ENCODE peak calls at places on chromosomes 5 and 9, in six cellular contexts. S, K, P, U, D and A are unnamed samples.

GRCh38 chr9:130498918-130499698 is 54.3 kb downstream of the ASS1 start:
- DNase-seq in D (no peak), S (no peak), U (no peak), K (no peak), P (peak; percentile 97), A (no peak)

GRCh38 chr5:167049043-167049663 is 1242.3 kb upstream of the WWC1 start:
- DNase-seq in U (peak; percentile 20), S (no peak), P (peak; percentile 21), K (peak; percentile 44), D (peak; percentile 9), A (peak; percentile 52)

GRCh38 chr5:59207416-59207815 is 624.5 kb downstream of the RAB3C start:
- DNase-seq in D (no peak), K (no peak), P (no peak), S (no peak), U (no peak), A (no peak)

GRCh38 chr9:16175461-16175860 is 622.6 kb downstream of the CCDC171 start:
- DNase-seq in U (no peak), P (no peak), D (no peak), K (no peak), S (no peak), A (no peak)

GRCh38 chr5:146002491-146002890 is 66.1 kb downstream of the SH3RF2 start:
- DNase-seq in P (no peak), K (no peak), U (no peak), D (no peak), S (no peak), A (no peak)

GRCh38 chr9:14993061-14993800 is 83.0 kb upstream of the FREM1 start:
- DNase-seq in P (no peak), S (no peak), D (peak; percentile 84), U (peak; percentile 77), K (peak; percentile 53), A (no peak)

GRCh38 chr5:36948041-36948440 is 71.5 kb downstream of the NIPBL start:
- DNase-seq in K (no peak), S (no peak), U (no peak), D (no peak), P (no peak), A (no peak)

GRCh38 chr5:109905906-109906305 is 216.2 kb downstream of the MAN2A1 start:
- DNase-seq in U (no peak), K (no peak), D (no peak), S (no peak), P (peak; percentile 69), A (no peak)

GRCh38 chr9:133532937-133533668 is 1.4 kb upstream of the ADAMTSL2 start:
- DNase-seq in P (peak; percentile 75), D (peak; percentile 26), K (peak; percentile 78), U (peak; percentile 82), S (peak; percentile 15), A (peak; percentile 72)

GRCh38 chr5:93120771-93121170 is 460.2 kb downstream of the NR2F1-AS1 start:
- DNase-seq in K (no peak), S (no peak), U (no peak), D (no peak), P (no peak), A (no peak)

GRCh38 chr5:39137391-39138181 is 63.4 kb upstream of the RICTOR start:
- DNase-seq in U (no peak), D (no peak), S (no peak), K (peak; percentile 74), P (no peak), A (peak; percentile 4)

GRCh38 chr9:112771359-112772214 is 21.0 kb downstream of the SNX30 start:
- DNase-seq in P (no peak), S (no peak), K (no peak), U (no peak), D (no peak), A (peak; percentile 15)

GRCh38 chr9:35757527-35758275 is 3.6 kb upstream of the MSMP start:
- DNase-seq in D (peak; percentile 54), P (peak; percentile 35), S (no peak), U (no peak), K (peak; percentile 74), A (no peak)

GRCh38 chr5:77847129-77847460 is 71.0 kb upstream of the TBCA start:
- DNase-seq in U (no peak), P (no peak), K (no peak), D (no peak), S (no peak), A (no peak)

GRCh38 chr9:125341566-125341965 is 79.9 kb downstream of the GAPVD1 start:
- DNase-seq in P (no peak), U (no peak), K (no peak), D (no peak), S (no peak), A (no peak)

GRCh38 chr9:134662143-134662876 is 20.7 kb downstream of the COL5A1 start:
- DNase-seq in D (no peak), U (no peak), K (no peak), S (no peak), P (no peak), A (no peak)

GRCh38 chr5:29702875-29703274 is 1490.6 kb upstream of the CDH6 start:
- DNase-seq in P (no peak), D (no peak), U (no peak), S (no peak), K (no peak), A (no peak)

GRCh38 chr5:135190345-135191083 is 156.5 kb upstream of the PITX1 start:
- DNase-seq in D (no peak), S (no peak), K (no peak), U (no peak), P (no peak), A (no peak)

GRCh38 chr5:171424726-171425125 is 5.3 kb downstream of the FGF18 start:
- DNase-seq in K (no peak), U (peak; percentile 40), S (no peak), P (no peak), D (no peak), A (no peak)

GRCh38 chr9:95755421-95755730 is 120.1 kb upstream of the ERCC6L2 start:
- DNase-seq in U (no peak), D (no peak), K (no peak), P (no peak), S (no peak), A (no peak)

GRCh38 chr9:95752129-95752731 is 123.3 kb upstream of the ERCC6L2 start:
- DNase-seq in U (no peak), K (no peak), D (no peak), P (no peak), S (no peak), A (no peak)

GRCh38 chr9:95756101-95756500 is 119.4 kb upstream of the ERCC6L2 start:
- DNase-seq in U (no peak), D (peak; percentile 4), P (no peak), S (no peak), K (no peak), A (no peak)

GRCh38 chr9:95754533-95755420 is 120.7 kb upstream of the ERCC6L2 start:
- DNase-seq in P (no peak), S (no peak), K (no peak), D (no peak), U (no peak), A (no peak)

DNA sequence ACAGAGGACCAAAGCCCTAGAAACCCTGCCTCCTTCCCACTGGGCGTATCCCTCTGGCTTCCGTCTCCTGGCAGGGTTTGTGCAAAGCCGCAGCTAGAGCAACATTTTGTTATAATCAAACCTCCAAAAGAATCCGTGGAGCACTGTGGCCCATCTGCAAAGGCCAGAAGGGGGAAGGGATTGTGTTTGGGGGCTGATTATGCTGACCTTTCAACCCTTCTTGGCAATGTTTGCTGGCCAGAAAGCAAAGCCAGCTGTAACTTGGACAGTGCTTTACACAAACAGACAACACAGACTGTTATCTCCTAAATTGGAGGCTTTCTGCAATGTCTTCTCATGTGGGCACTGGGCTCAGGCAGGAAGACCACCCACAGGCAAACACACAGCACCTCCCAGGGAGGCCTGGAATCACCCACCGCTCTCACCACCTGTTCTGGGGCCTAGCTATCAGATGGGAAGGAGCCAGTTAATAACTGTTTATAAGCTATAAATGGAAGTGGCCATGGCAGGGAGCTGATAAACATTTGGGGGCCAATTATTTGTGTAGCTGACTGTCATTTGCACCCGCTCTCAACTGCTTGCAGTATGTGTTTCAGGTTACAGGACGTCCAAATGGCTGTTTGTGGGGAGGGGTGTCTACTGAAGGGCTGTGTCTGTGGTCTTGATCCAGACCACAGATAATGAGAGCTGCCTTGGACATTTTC is 121.6 kb upstream of the ERCC6L2 start:
- DNase-seq in U (no peak), P (no peak), S (no peak), K (no peak), D (peak; percentile 20), A (peak; percentile 13)
- TF ChIP-seq MAX in U (no peak), P (no peak), S (no peak), K (no peak), D (no peak), A (no peak)

GRCh38 chr5:139446956-139447779 is 7.8 kb upstream of the DNAJC18 start:
- DNase-seq in K (no peak), P (no peak), D (peak; percentile 15), U (no peak), S (peak; percentile 87), A (no peak)
- TF ChIP-seq POLR2A in K (no peak), P (no peak), D (no peak), U (no peak), S (no peak), A (no peak)

GRCh38 chr5:8333977-8334376 is 465.0 kb downstream of the MTRR start:
- DNase-seq in D (no peak), S (no peak), K (no peak), P (no peak), U (no peak), A (no peak)
- TF ChIP-seq MYC in D (no peak), S (no peak), K (no peak), P (no peak), U (no peak), A (no peak)

GRCh38 chr5:75856056-75856455 is 138.8 kb upstream of the POC5 start:
- DNase-seq in P (no peak), D (no peak), S (no peak), K (no peak), U (no peak), A (no peak)
- TF ChIP-seq MAX in P (no peak), D (no peak), S (no peak), K (no peak), U (no peak), A (no peak)

DNA sequence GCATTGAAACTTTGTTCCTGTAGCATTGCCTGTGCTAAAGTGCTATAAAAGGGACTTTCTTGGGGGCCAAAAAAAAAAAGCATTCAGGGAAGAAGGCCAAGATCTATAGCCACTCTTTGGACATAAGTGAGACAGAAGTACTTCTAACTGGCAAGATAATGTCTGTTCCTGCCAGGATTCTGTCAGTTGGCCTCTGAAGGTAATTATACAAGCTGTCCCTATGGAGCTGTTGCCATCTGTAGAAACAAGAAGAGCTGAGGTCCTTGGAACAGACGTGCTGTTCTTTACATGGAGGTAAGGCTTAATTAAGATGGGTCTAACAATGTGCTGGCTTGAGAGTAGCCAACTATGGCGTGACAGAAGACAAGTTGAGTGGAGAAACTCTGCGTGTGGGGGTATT is 9.7 kb downstream of the KIF20A start:
- DNase-seq in P (no peak), U (no peak), S (no peak), D (no peak), K (no peak), A (no peak)
- TF ChIP-seq POLR2A in P (no peak), U (peak; percentile 54), S (no peak), D (no peak), K (no peak), A (no peak)